ENCODE peak calls at places on chromosomes 13 and 19, in nine cellular contexts. N is tibial nerve, Z is heart right ventricle, C is left ventricle myocardium inferior, R is adrenal gland, A is lower leg skin, F is stomach, U is left lung, K is kidney epithelial cell. G is an unnamed sample.

GRCh38 chr19:22526661-22527272 is 104.6 kb upstream of the ZNF98 start:
- DNase-seq in N (no peak), Z (no peak), C (no peak), R (no peak), A (no peak), F (no peak), U (no peak), K (no peak), G (no peak)

GRCh38 chr19:48330012-48330681 is 4.8 kb downstream of the EMP3 start:
- DNase-seq in N (peak; percentile 28), Z (peak; percentile 81), C (peak; percentile 71), R (peak; percentile 87), A (peak; percentile 79), F (peak; percentile 86), U (peak; percentile 82), K (no peak), G (no peak)

GRCh38 chr13:80742027-80742426 is 401.1 kb upstream of the SPRY2 start:
- DNase-seq in N (no peak), Z (no peak), C (no peak), R (no peak), A (no peak), F (no peak), U (no peak), K (no peak), G (peak; percentile 13)

GRCh38 chr19:45528744-45529453 is 21.6 kb downstream of the VASP start:
- DNase-seq in N (no peak), Z (no peak), C (no peak), R (peak; percentile 74), A (no peak), F (peak; percentile 70), U (no peak), K (no peak), G (peak; percentile 51)

GRCh38 chr19:7998081-7998480 is 7.4 kb downstream of the ELAVL1 start:
- DNase-seq in N (no peak), Z (no peak), C (no peak), R (no peak), A (no peak), F (no peak), U (no peak), K (no peak), G (no peak)

GRCh38 chr19:48698046-48698445 is 2.3 kb downstream of the FUT2 start:
- DNase-seq in N (no peak), Z (no peak), C (no peak), R (no peak), A (no peak), F (peak; percentile 87), U (no peak), K (no peak), G (peak; percentile 82)

GRCh38 chr13:30978981-30979956 is 46.8 kb downstream of the TEX26 start:
- DNase-seq in N (no peak), Z (no peak), C (no peak), R (peak; percentile 47), A (no peak), F (peak; percentile 30), U (peak; percentile 41), K (no peak), G (peak; percentile 36)

GRCh38 chr19:2783781-2784145 is 690 bp upstream of the SGTA start:
- DNase-seq in N (no peak), Z (no peak), C (no peak), R (no peak), A (no peak), F (no peak), U (no peak), K (no peak), G (no peak)

GRCh38 chr13:18978447-18978846 is 203.2 kb downstream of the TUBA3C start:
- DNase-seq in N (no peak), Z (peak; percentile 54), C (no peak), R (no peak), A (no peak), F (no peak), U (no peak), K (no peak), G (no peak)

DNA sequence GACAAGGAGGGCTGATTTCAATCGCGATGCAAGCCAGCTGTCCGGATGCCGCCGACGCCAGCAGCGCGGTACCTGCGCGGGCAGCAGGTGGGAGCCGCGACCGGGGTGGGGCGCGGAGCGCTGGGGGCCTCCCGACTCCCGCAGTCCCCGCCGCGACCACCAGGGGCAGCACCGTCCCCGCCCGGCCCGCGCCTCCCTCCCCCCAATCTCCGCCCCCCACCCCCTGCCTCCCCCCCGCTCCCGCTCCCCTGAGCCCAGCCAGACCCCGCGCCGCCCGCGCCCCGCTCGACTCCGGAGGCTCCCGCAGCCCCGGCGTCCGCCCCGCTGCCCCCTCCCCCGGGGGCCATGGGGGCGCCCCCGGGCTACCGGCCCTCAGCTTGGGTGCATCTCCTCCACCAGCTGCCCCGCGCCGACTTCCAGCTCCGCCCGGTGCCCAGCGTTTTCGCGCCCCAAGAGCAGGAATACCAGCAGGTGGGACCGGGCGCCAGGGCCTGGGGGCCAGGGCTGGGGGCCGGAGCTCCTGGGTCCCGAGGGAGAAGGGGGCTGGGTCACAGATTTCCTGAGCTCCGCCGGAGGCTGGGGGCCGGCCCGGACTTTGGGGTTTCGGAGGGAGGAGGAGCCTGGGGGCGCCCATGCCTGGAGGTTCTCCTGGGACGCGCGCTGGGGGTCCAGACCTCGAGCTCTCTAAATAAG is at the start of gene TTYH1:
- DNase-seq in N (no peak), Z (no peak), C (no peak), R (no peak), A (no peak), F (no peak), U (no peak), K (no peak), G (no peak)
- H3K4me3 ChIP-seq in N (peak within 1 kb of the TSS; percentile 21), Z (peak within 1 kb of the TSS; percentile 14), C (peak within 1 kb of the TSS; percentile 58), R (no peak within 1 kb of the TSS), A (no peak within 1 kb of the TSS), F (peak within 1 kb of the TSS; percentile 20), U (no peak within 1 kb of the TSS), K (no peak within 1 kb of the TSS), G (no peak within 1 kb of the TSS)

GRCh38 chr19:9834302-9834725 is 804 bp upstream of the PIN1 start:
- DNase-seq in N (no peak), Z (no peak), C (no peak), R (no peak), A (no peak), F (no peak), U (no peak), K (no peak), G (no peak)

GRCh38 chr19:9835507-9835949 is 410 bp downstream of the PIN1 start:
- DNase-seq in N (no peak), Z (no peak), C (no peak), R (no peak), A (no peak), F (no peak), U (no peak), K (no peak), G (no peak)

GRCh38 chr19:9838324-9838723 is 3.2 kb downstream of the PIN1 start:
- DNase-seq in N (no peak), Z (no peak), C (no peak), R (no peak), A (no peak), F (no peak), U (no peak), K (no peak), G (no peak)

GRCh38 chr19:9836021-9836420 is 903 bp downstream of the PIN1 start:
- DNase-seq in N (no peak), Z (no peak), C (no peak), R (no peak), A (no peak), F (no peak), U (no peak), K (no peak), G (peak; percentile 60)

DNA sequence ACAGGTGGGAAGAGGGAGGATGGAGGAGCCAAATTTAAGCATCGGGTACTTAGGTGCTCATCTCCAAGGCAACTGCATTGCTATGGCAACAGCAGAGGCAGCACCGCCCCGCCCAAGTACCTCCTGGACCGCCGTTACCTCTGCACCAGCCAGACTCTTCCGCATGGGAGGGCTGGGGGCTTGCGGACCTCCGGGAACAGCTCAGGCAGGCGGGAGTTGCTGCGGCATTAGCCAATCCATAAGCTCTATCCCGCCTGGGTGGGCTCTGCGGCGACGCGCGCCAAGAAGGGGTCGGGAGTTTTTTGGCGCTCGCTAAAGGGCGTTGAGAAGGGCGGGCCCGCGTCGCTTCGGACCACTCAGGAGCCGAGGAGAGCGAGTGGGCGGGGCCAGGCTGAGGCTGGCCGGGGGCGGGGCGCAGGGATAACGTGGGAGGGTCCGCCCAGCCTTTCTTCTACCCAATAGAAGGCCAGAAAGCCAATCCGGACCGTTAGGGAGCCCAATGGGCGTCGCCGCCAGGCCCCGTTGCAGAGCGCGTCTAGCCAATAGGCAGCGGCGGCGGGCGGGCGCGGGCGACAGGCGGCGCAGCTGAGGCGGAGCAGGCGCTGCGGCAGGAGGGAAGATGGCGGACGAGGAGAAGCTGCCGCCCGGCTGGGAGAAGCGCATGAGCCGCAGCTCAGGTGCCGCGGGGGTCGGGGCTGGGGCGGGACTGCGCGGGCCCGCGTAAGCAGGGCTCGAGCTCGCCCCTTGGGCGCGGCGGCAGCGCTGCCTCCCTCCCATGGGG is at the start of gene PIN1:
- DNase-seq in N (peak; percentile 99), Z (peak; percentile 99), C (peak; percentile 99), R (peak; percentile 99), A (peak; percentile 99), F (peak; percentile 100), U (peak; percentile 99), K (peak; percentile 86), G (peak; percentile 99)
- TF ChIP-seq CTCF in N (peak; percentile 69), Z (peak; percentile 40), C (peak; percentile 79), R (peak; percentile 49), A (no peak), F (no peak), U (peak; percentile 68), K (peak; percentile 27), G (no peak)

GRCh38 chr19:31002852-31003251 is 346.4 kb downstream of the TSHZ3 start:
- DNase-seq in N (no peak), Z (no peak), C (no peak), R (no peak), A (no peak), F (no peak), U (no peak), K (no peak), G (no peak)

GRCh38 chr19:30999726-31000125 is 349.5 kb downstream of the TSHZ3 start:
- DNase-seq in N (no peak), Z (no peak), C (no peak), R (no peak), A (no peak), F (no peak), U (no peak), K (no peak), G (no peak)

GRCh38 chr19:30997222-30997621 is 352.0 kb downstream of the TSHZ3 start:
- DNase-seq in N (no peak), Z (no peak), C (no peak), R (no peak), A (no peak), F (no peak), U (no peak), K (no peak), G (no peak)

GRCh38 chr19:31000913-31001312 is 348.3 kb downstream of the TSHZ3 start:
- DNase-seq in N (no peak), Z (no peak), C (no peak), R (no peak), A (no peak), F (no peak), U (no peak), K (no peak), G (no peak)
- H3K4me3 ChIP-seq in N (no peak overlapping the region), Z (no peak overlapping the region), C (no peak overlapping the region), R (no peak overlapping the region), A (no peak overlapping the region), F (no peak overlapping the region), U (no peak overlapping the region), K (no peak overlapping the region), G (no peak overlapping the region)

GRCh38 chr13:51959773-51960172 is 51.5 kb downstream of the ATP7B start:
- DNase-seq in N (no peak), Z (no peak), C (no peak), R (no peak), A (no peak), F (no peak), U (no peak), K (no peak), G (no peak)
- TF ChIP-seq CTCF in N (no peak), Z (no peak), C (peak; percentile 11), R (no peak), A (no peak), F (no peak), U (no peak), K (no peak), G (no peak)